ENCODE peak calls at places on chromosomes 1 and 21, in ten cellular contexts. One of them, this sample, is unnamed.

GRCh38 chr1:8197493-8198282 is 120.2 kb upstream of the SLC45A1 start:
- DNase-seq in IMR-90: peak; percentile 97
- DNase-seq in kidney epithelial cell: peak; percentile 81
- DNase-seq in upper lobe of right lung: peak; percentile 90
- DNase-seq in HFFc6: peak; percentile 83
- DNase-seq in cardiac muscle cell: peak; percentile 95
- DNase-seq in uterus: peak; percentile 88
- DNase-seq in astrocyte: peak; percentile 98
- DNase-seq in breast epithelium: peak; percentile 70
- DNase-seq in K562: peak; percentile 99
- DNase-seq in this sample: no peak

GRCh38 chr1:213986020-213986924 is 1.5 kb upstream of the PROX1 start:
- DNase-seq in IMR-90: no peak
- DNase-seq in kidney epithelial cell: no peak
- DNase-seq in upper lobe of right lung: no peak
- DNase-seq in HFFc6: no peak
- DNase-seq in cardiac muscle cell: no peak
- DNase-seq in uterus: no peak
- DNase-seq in astrocyte: no peak
- DNase-seq in breast epithelium: no peak
- DNase-seq in K562: no peak
- DNase-seq in this sample: no peak

GRCh38 chr1:211630236-211631081 is 45.0 kb downstream of the NEK2 start:
- DNase-seq in IMR-90: no peak
- DNase-seq in kidney epithelial cell: no peak
- DNase-seq in upper lobe of right lung: no peak
- DNase-seq in HFFc6: no peak
- DNase-seq in cardiac muscle cell: peak; percentile 70
- DNase-seq in uterus: no peak
- DNase-seq in astrocyte: no peak
- DNase-seq in breast epithelium: no peak
- DNase-seq in K562: peak; percentile 94
- DNase-seq in this sample: no peak

GRCh38 chr1:197868751-197869501 is 33.5 kb upstream of the C1orf53 start:
- DNase-seq in IMR-90: peak; percentile 70
- DNase-seq in kidney epithelial cell: peak; percentile 10
- DNase-seq in upper lobe of right lung: no peak
- DNase-seq in HFFc6: peak; percentile 68
- DNase-seq in cardiac muscle cell: peak; percentile 76
- DNase-seq in uterus: no peak
- DNase-seq in astrocyte: peak; percentile 36
- DNase-seq in breast epithelium: no peak
- DNase-seq in K562: peak; percentile 23
- DNase-seq in this sample: peak; percentile 29

GRCh38 chr1:24769656-24770651 is 24.7 kb downstream of the CLIC4 start:
- DNase-seq in IMR-90: peak; percentile 98
- DNase-seq in kidney epithelial cell: peak; percentile 89
- DNase-seq in upper lobe of right lung: no peak
- DNase-seq in HFFc6: peak; percentile 90
- DNase-seq in cardiac muscle cell: peak; percentile 96
- DNase-seq in uterus: peak; percentile 69
- DNase-seq in astrocyte: peak; percentile 98
- DNase-seq in breast epithelium: no peak
- DNase-seq in K562: no peak
- DNase-seq in this sample: no peak

GRCh38 chr1:192826791-192827477 is 18.1 kb downstream of the RGS2 start:
- DNase-seq in IMR-90: no peak
- DNase-seq in kidney epithelial cell: no peak
- DNase-seq in upper lobe of right lung: no peak
- DNase-seq in HFFc6: peak; percentile 50
- DNase-seq in cardiac muscle cell: no peak
- DNase-seq in uterus: no peak
- DNase-seq in astrocyte: peak; percentile 88
- DNase-seq in breast epithelium: no peak
- DNase-seq in K562: no peak
- DNase-seq in this sample: no peak

GRCh38 chr1:108746382-108747127 is at the start of gene STXBP3:
- DNase-seq in IMR-90: peak; percentile 98
- DNase-seq in kidney epithelial cell: peak; percentile 81
- DNase-seq in upper lobe of right lung: peak; percentile 100
- DNase-seq in HFFc6: peak; percentile 97
- DNase-seq in cardiac muscle cell: peak; percentile 99
- DNase-seq in uterus: peak; percentile 98
- DNase-seq in astrocyte: peak; percentile 90
- DNase-seq in breast epithelium: peak; percentile 100
- DNase-seq in K562: peak; percentile 99
- DNase-seq in this sample: peak; percentile 100

GRCh38 chr1:64269558-64269884 is 66.1 kb downstream of the UBE2U start:
- DNase-seq in IMR-90: no peak
- DNase-seq in kidney epithelial cell: no peak
- DNase-seq in upper lobe of right lung: no peak
- DNase-seq in HFFc6: no peak
- DNase-seq in cardiac muscle cell: no peak
- DNase-seq in uterus: no peak
- DNase-seq in astrocyte: no peak
- DNase-seq in breast epithelium: no peak
- DNase-seq in K562: no peak
- DNase-seq in this sample: no peak

GRCh38 chr1:208189183-208189582 is 55.0 kb downstream of the PLXNA2 start:
- DNase-seq in IMR-90: no peak
- DNase-seq in kidney epithelial cell: no peak
- DNase-seq in upper lobe of right lung: no peak
- DNase-seq in HFFc6: no peak
- DNase-seq in cardiac muscle cell: no peak
- DNase-seq in uterus: no peak
- DNase-seq in astrocyte: no peak
- DNase-seq in breast epithelium: no peak
- DNase-seq in K562: peak; percentile 74
- DNase-seq in this sample: no peak

GRCh38 chr1:103942029-103942428 is 192.3 kb downstream of the AMY1C start:
- DNase-seq in IMR-90: no peak
- DNase-seq in kidney epithelial cell: no peak
- DNase-seq in upper lobe of right lung: no peak
- DNase-seq in HFFc6: no peak
- DNase-seq in cardiac muscle cell: no peak
- DNase-seq in uterus: no peak
- DNase-seq in astrocyte: no peak
- DNase-seq in breast epithelium: no peak
- DNase-seq in K562: no peak
- DNase-seq in this sample: no peak

GRCh38 chr1:231055271-231055670 is 15.2 kb upstream of the FAM89A start:
- DNase-seq in IMR-90: no peak
- DNase-seq in kidney epithelial cell: no peak
- DNase-seq in upper lobe of right lung: no peak
- DNase-seq in HFFc6: no peak
- DNase-seq in cardiac muscle cell: no peak
- DNase-seq in uterus: no peak
- DNase-seq in astrocyte: no peak
- DNase-seq in breast epithelium: no peak
- DNase-seq in K562: no peak
- DNase-seq in this sample: no peak

GRCh38 chr1:39691383-39692151 is at the start of gene HPCAL4:
- DNase-seq in IMR-90: peak; percentile 46
- DNase-seq in kidney epithelial cell: peak; percentile 50
- DNase-seq in upper lobe of right lung: peak; percentile 94
- DNase-seq in HFFc6: peak; percentile 61
- DNase-seq in cardiac muscle cell: peak; percentile 78
- DNase-seq in uterus: peak; percentile 75
- DNase-seq in astrocyte: peak; percentile 44
- DNase-seq in breast epithelium: peak; percentile 84
- DNase-seq in K562: peak; percentile 96
- DNase-seq in this sample: peak; percentile 90

GRCh38 chr1:11790880-11791715 is 14.7 kb downstream of the MTHFR start:
- DNase-seq in IMR-90: peak; percentile 95
- DNase-seq in kidney epithelial cell: no peak
- DNase-seq in upper lobe of right lung: peak; percentile 88
- DNase-seq in HFFc6: peak; percentile 25
- DNase-seq in cardiac muscle cell: peak; percentile 97
- DNase-seq in uterus: peak; percentile 93
- DNase-seq in astrocyte: peak; percentile 91
- DNase-seq in breast epithelium: peak; percentile 85
- DNase-seq in K562: peak; percentile 71
- DNase-seq in this sample: no peak

GRCh38 chr21:43322311-43322710 is 104.6 kb downstream of the SIK1 start:
- DNase-seq in IMR-90: no peak
- DNase-seq in kidney epithelial cell: no peak
- DNase-seq in upper lobe of right lung: no peak
- DNase-seq in HFFc6: no peak
- DNase-seq in cardiac muscle cell: no peak
- DNase-seq in uterus: no peak
- DNase-seq in astrocyte: no peak
- DNase-seq in breast epithelium: no peak
- DNase-seq in K562: no peak
- DNase-seq in this sample: no peak

GRCh38 chr1:155479205-155479604 is 83.4 kb downstream of the ASH1L start:
- DNase-seq in IMR-90: peak; percentile 72
- DNase-seq in kidney epithelial cell: peak; percentile 35
- DNase-seq in upper lobe of right lung: no peak
- DNase-seq in HFFc6: peak; percentile 41
- DNase-seq in cardiac muscle cell: peak; percentile 60
- DNase-seq in uterus: no peak
- DNase-seq in astrocyte: peak; percentile 72
- DNase-seq in breast epithelium: no peak
- DNase-seq in K562: no peak
- DNase-seq in this sample: no peak

GRCh38 chr1:230976825-230977747 is 1.6 kb downstream of the TTC13 start:
- DNase-seq in IMR-90: no peak
- DNase-seq in kidney epithelial cell: no peak
- DNase-seq in upper lobe of right lung: no peak
- DNase-seq in HFFc6: no peak
- DNase-seq in cardiac muscle cell: no peak
- DNase-seq in uterus: no peak
- DNase-seq in astrocyte: no peak
- DNase-seq in breast epithelium: no peak
- DNase-seq in K562: no peak
- DNase-seq in this sample: no peak

GRCh38 chr1:70112838-70113237 is 92.5 kb downstream of the LRRC40 start:
- DNase-seq in IMR-90: no peak
- DNase-seq in kidney epithelial cell: no peak
- DNase-seq in upper lobe of right lung: no peak
- DNase-seq in HFFc6: no peak
- DNase-seq in cardiac muscle cell: no peak
- DNase-seq in uterus: no peak
- DNase-seq in astrocyte: no peak
- DNase-seq in breast epithelium: no peak
- DNase-seq in K562: no peak
- DNase-seq in this sample: no peak
- TF ChIP-seq CTCF in IMR-90: no peak
- TF ChIP-seq CTCF in kidney epithelial cell: peak; percentile 13
- TF ChIP-seq CTCF in upper lobe of right lung: no peak
- TF ChIP-seq CTCF in HFFc6: peak; percentile 26
- TF ChIP-seq CTCF in cardiac muscle cell: peak; percentile 4
- TF ChIP-seq CTCF in uterus: no peak
- TF ChIP-seq CTCF in astrocyte: no peak
- TF ChIP-seq CTCF in breast epithelium: no peak
- TF ChIP-seq CTCF in K562: peak; percentile 34
- TF ChIP-seq CTCF in this sample: no peak

GRCh38 chr21:31509108-31510017 is 150.1 kb upstream of the SOD1 start:
- DNase-seq in IMR-90: no peak
- DNase-seq in kidney epithelial cell: no peak
- DNase-seq in upper lobe of right lung: no peak
- DNase-seq in HFFc6: no peak
- DNase-seq in cardiac muscle cell: peak; percentile 44
- DNase-seq in uterus: no peak
- DNase-seq in astrocyte: peak; percentile 27
- DNase-seq in breast epithelium: peak; percentile 54
- DNase-seq in K562: peak; percentile 72
- DNase-seq in this sample: peak; percentile 23
- TF ChIP-seq CTCF in IMR-90: no peak
- TF ChIP-seq CTCF in kidney epithelial cell: peak; percentile 38
- TF ChIP-seq CTCF in upper lobe of right lung: no peak
- TF ChIP-seq CTCF in HFFc6: no peak
- TF ChIP-seq CTCF in cardiac muscle cell: peak; percentile 33
- TF ChIP-seq CTCF in uterus: no peak
- TF ChIP-seq CTCF in astrocyte: peak; percentile 21
- TF ChIP-seq CTCF in breast epithelium: no peak
- TF ChIP-seq CTCF in K562: peak; percentile 71
- TF ChIP-seq CTCF in this sample: no peak

DNA sequence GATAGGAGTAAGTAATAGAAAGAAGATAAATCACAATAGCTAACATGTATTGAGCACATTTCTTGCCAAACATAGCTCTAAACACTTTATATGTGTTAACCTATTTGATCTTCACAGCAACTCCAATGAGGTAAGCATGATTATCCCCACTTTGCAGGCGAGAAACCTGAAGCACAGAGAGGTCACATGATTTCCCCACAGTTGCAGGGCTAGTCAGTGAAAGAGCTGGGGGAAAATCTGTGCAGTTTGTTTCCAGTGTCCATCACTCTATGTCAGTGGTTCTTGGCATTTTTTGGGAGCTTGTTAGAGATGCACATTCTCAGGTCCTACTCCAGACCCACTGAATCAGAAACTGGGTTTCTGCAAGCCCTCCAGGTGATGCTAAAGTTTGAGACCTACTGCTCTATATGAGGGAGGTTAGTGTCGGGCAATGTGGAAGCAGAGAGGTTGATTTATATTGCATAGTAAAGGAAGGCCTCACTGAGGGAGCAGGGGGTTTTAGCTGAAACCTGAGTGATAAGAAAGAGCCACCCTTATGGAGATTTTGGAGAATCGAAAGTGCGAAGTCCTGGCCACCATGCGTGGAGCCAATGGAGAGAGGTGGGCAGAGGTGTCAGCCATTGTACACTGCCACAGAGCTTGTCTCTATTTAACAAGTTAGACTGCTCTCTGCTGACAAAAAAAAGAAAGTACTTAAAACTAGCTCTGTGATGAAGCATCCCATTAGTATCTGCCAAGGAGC is 20.9 kb downstream of the MCOLN3 start:
- DNase-seq in IMR-90: peak; percentile 2
- DNase-seq in kidney epithelial cell: no peak
- DNase-seq in upper lobe of right lung: no peak
- DNase-seq in HFFc6: peak; percentile 1
- DNase-seq in cardiac muscle cell: peak; percentile 60
- DNase-seq in uterus: no peak
- DNase-seq in astrocyte: no peak
- DNase-seq in breast epithelium: no peak
- DNase-seq in K562: no peak
- DNase-seq in this sample: no peak
- TF ChIP-seq CTCF in IMR-90: peak; percentile 20
- TF ChIP-seq CTCF in kidney epithelial cell: no peak
- TF ChIP-seq CTCF in upper lobe of right lung: peak; percentile 14
- TF ChIP-seq CTCF in HFFc6: no peak
- TF ChIP-seq CTCF in cardiac muscle cell: peak; percentile 27
- TF ChIP-seq CTCF in uterus: no peak
- TF ChIP-seq CTCF in astrocyte: no peak
- TF ChIP-seq CTCF in breast epithelium: no peak
- TF ChIP-seq CTCF in K562: no peak
- TF ChIP-seq CTCF in this sample: no peak

DNA sequence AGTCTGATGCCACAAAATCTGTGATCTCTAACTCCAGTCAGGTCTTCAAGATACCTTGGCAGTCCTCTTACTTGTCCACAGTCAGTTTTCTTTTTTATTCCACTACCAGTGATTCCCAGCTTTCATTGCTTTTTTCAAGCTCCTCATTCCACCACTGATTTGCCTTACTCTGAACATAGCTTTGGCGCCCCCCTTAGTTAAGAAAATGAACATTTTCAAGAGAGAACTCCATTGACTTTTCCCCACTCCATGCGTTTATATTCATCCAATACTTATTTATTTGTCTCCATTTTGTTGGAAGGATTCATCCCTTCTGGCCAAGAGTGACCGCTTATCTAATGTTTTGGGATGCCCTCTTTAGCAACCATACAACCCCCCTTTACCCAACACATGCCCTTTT is 33.9 kb upstream of the IPO9 start:
- DNase-seq in IMR-90: no peak
- DNase-seq in kidney epithelial cell: no peak
- DNase-seq in upper lobe of right lung: no peak
- DNase-seq in HFFc6: peak; percentile 36
- DNase-seq in cardiac muscle cell: peak; percentile 63
- DNase-seq in uterus: no peak
- DNase-seq in astrocyte: no peak
- DNase-seq in breast epithelium: no peak
- DNase-seq in K562: no peak
- DNase-seq in this sample: no peak
- TF ChIP-seq CTCF in IMR-90: peak; percentile 50
- TF ChIP-seq CTCF in kidney epithelial cell: peak; percentile 38
- TF ChIP-seq CTCF in upper lobe of right lung: peak; percentile 37
- TF ChIP-seq CTCF in HFFc6: peak; percentile 76
- TF ChIP-seq CTCF in cardiac muscle cell: peak; percentile 51
- TF ChIP-seq CTCF in uterus: no peak
- TF ChIP-seq CTCF in astrocyte: peak; percentile 33
- TF ChIP-seq CTCF in breast epithelium: no peak
- TF ChIP-seq CTCF in K562: peak; percentile 51
- TF ChIP-seq CTCF in this sample: no peak